ENCODE peak calls at places on chromosome 19, in four cellular contexts. One of them, this sample, is unnamed.

GRCh38 chr19:33152178-33152577 is 20.3 kb downstream of the WDR88 start:
- DNase-seq in H1: no peak
- DNase-seq in mesenchymal stem cell: no peak
- DNase-seq in IMR-90: peak
- DNase-seq in this sample: no peak

GRCh38 chr19:50492303-50493052 is 15.8 kb upstream of the GARIN5A start:
- DNase-seq in IMR-90: no peak
- DNase-seq in H1: no peak
- DNase-seq in mesenchymal stem cell: peak
- DNase-seq in this sample: no peak

GRCh38 chr19:55705972-55706371 is 30.9 kb downstream of the EPN1 start:
- DNase-seq in IMR-90: no peak
- DNase-seq in mesenchymal stem cell: no peak
- DNase-seq in H1: no peak
- DNase-seq in this sample: no peak

GRCh38 chr19:49546825-49547565 is 19.2 kb downstream of the RCN3 start:
- DNase-seq in IMR-90: peak
- DNase-seq in H1: peak
- DNase-seq in mesenchymal stem cell: peak
- DNase-seq in this sample: peak

GRCh38 chr19:51099070-51099382 is 9.2 kb downstream of the CTU1 start:
- DNase-seq in IMR-90: no peak
- DNase-seq in mesenchymal stem cell: no peak
- DNase-seq in H1: no peak
- DNase-seq in this sample: no peak

GRCh38 chr19:54415901-54416621 is 797 bp downstream of the TTYH1 start:
- DNase-seq in mesenchymal stem cell: no peak
- DNase-seq in IMR-90: no peak
- DNase-seq in H1: peak
- DNase-seq in this sample: no peak

GRCh38 chr19:18478545-18479311 is 40.8 kb upstream of the ISYNA1 start:
- DNase-seq in IMR-90: peak
- DNase-seq in mesenchymal stem cell: peak
- DNase-seq in H1: no peak
- DNase-seq in this sample: no peak

GRCh38 chr19:46722421-46723022 is 5.6 kb upstream of the PRKD2 start:
- DNase-seq in IMR-90: no peak
- DNase-seq in mesenchymal stem cell: no peak
- DNase-seq in H1: no peak
- DNase-seq in this sample: no peak

GRCh38 chr19:55099557-55100506 is 17.6 kb downstream of the PPP1R12C start:
- DNase-seq in IMR-90: no peak
- DNase-seq in H1: peak
- DNase-seq in mesenchymal stem cell: no peak
- DNase-seq in this sample: no peak

GRCh38 chr19:12000152-12000981 is 35.1 kb downstream of the ZNF433 start:
- DNase-seq in mesenchymal stem cell: no peak
- DNase-seq in H1: no peak
- DNase-seq in IMR-90: peak
- DNase-seq in this sample: no peak

GRCh38 chr19:14197882-14198281 is 8.1 kb downstream of the ADGRL1 start:
- DNase-seq in H1: no peak
- DNase-seq in IMR-90: no peak
- DNase-seq in mesenchymal stem cell: no peak
- DNase-seq in this sample: no peak

GRCh38 chr19:17220207-17220758 is 5.1 kb downstream of the USE1 start:
- DNase-seq in H1: no peak
- DNase-seq in mesenchymal stem cell: peak
- DNase-seq in IMR-90: peak
- DNase-seq in this sample: no peak

GRCh38 chr19:42130254-42130573 is 2.0 kb downstream of the POU2F2 start:
- DNase-seq in mesenchymal stem cell: no peak
- DNase-seq in H1: no peak
- DNase-seq in IMR-90: no peak
- DNase-seq in this sample: no peak

GRCh38 chr19:7639863-7640348 is 3.0 kb downstream of the STXBP2 start:
- DNase-seq in mesenchymal stem cell: no peak
- DNase-seq in H1: no peak
- DNase-seq in IMR-90: no peak
- DNase-seq in this sample: no peak
- H2AK5ac ChIP-seq in mesenchymal stem cell: no peak
- H2AK5ac ChIP-seq in H1: peak
- H2AK5ac ChIP-seq in IMR-90: no peak
- H2AK5ac ChIP-seq in this sample: no peak

DNA sequence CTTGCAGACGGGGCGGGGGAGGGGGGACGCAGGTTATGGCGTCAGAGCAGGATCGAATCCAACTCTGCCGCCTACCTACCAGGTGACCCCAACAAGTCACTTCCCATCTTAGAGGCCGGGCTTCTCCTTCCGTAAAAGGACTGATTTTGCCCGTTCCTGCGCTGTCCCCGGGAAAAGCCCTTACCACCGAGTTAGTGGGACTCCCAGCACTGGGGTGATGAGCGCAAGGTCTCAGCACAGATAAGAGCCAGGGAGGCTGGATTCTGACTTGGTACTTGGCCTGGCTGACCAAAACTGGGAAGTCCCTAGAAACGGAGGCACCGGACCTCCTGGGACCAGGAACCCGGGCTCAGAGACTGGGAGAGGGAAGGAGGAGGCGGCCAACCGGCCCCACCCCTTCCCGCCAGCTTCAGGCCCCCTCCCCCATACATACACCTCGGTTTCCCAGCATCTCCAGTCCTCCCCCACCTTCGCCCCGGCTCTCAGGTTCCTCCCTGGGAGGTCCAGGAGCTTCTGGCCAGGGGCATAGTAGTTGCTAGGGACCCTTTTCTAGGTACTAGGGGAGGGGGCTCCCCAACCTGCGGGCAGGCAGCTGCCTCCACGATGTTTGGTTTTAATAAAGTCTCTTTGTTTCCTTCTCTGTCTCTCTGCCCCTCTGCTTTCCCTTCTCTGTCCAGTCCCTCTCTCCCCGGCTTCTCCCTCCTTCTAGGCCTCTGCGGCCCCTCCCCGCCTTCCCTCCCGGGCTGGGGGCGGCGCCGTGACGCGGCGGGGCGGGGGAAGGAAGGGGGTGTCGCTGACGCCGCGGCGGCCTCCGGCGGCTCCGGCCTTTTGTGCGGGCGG is at the start of gene GRAMD1A:
- DNase-seq in H1: peak
- DNase-seq in mesenchymal stem cell: peak
- DNase-seq in IMR-90: peak
- DNase-seq in this sample: peak
- H2BK120ac ChIP-seq in H1: peak
- H2BK120ac ChIP-seq in mesenchymal stem cell: peak
- H2BK120ac ChIP-seq in IMR-90: peak
- H2BK120ac ChIP-seq in this sample: no peak

GRCh38 chr19:39127812-39128510 is 2.4 kb downstream of the PAK4 start:
- DNase-seq in H1: no peak
- DNase-seq in mesenchymal stem cell: no peak
- DNase-seq in IMR-90: no peak
- DNase-seq in this sample: no peak

GRCh38 chr19:39126312-39126561 is 651 bp downstream of the PAK4 start:
- DNase-seq in mesenchymal stem cell: no peak
- DNase-seq in H1: no peak
- DNase-seq in IMR-90: no peak
- DNase-seq in this sample: no peak

GRCh38 chr19:39125199-39125553 is 410 bp upstream of the PAK4 start:
- DNase-seq in mesenchymal stem cell: no peak
- DNase-seq in IMR-90: no peak
- DNase-seq in H1: no peak
- DNase-seq in this sample: no peak

GRCh38 chr19:39125554-39126311 is at the start of gene PAK4:
- DNase-seq in H1: peak
- DNase-seq in mesenchymal stem cell: peak
- DNase-seq in IMR-90: peak
- DNase-seq in this sample: peak

GRCh38 chr19:39126593-39127187 is 1.1 kb downstream of the PAK4 start:
- DNase-seq in mesenchymal stem cell: peak
- DNase-seq in IMR-90: no peak
- DNase-seq in H1: no peak
- DNase-seq in this sample: no peak
- H4K91ac ChIP-seq in mesenchymal stem cell: peak
- H4K91ac ChIP-seq in IMR-90: no peak
- H4K91ac ChIP-seq in H1: no peak
- H4K91ac ChIP-seq in this sample: no peak

GRCh38 chr19:3310280-3310679 is 56.1 kb upstream of the NFIC start:
- DNase-seq in IMR-90: no peak
- DNase-seq in H1: no peak
- DNase-seq in mesenchymal stem cell: no peak
- DNase-seq in this sample: no peak
- H2AK5ac ChIP-seq in IMR-90: no peak
- H2AK5ac ChIP-seq in H1: no peak
- H2AK5ac ChIP-seq in mesenchymal stem cell: no peak
- H2AK5ac ChIP-seq in this sample: no peak

DNA sequence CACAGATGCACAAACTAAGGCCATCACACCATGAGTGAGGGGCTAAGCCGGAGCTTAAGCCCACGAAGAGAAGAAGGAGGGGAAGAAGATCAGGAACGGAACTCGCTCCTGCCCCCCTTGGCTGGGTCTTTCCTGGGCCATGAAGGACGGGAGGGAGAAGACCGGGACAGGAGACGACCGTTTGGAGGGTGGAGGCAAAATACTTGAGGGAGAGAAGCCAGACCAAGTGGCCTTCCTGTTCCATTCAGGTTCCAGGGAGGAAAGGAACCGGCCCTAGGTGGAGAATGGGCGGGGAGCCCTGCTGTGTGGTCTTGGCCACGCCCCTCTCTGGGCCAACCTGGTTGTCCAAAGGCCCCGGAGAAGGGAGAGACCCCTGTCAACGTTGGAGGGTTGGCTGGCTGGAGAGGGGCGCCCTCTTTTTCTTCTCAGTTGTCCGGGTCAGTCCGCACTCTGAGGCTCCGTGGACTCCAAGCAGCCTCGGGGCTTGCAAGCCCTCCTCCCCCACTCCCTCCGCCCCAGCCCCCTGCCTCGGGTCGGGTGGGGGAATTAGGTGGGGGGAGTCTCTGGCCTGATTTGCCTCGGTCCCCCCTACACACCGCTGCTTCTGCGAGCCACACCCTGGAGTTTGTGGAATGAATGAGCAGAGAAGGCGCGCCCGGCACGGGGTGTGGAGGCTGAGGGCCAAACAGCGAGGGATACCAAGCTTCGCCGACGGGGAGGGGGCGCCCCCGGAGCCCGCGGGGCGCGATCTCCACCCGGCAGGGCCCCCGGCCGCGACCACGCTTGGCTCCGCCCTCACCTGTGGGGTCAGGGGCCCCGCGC is 771 bp downstream of the FBN3 start:
- DNase-seq in mesenchymal stem cell: no peak
- DNase-seq in H1: peak
- DNase-seq in IMR-90: no peak
- DNase-seq in this sample: peak
- H2BK120ac ChIP-seq in mesenchymal stem cell: no peak
- H2BK120ac ChIP-seq in H1: no peak
- H2BK120ac ChIP-seq in IMR-90: no peak
- H2BK120ac ChIP-seq in this sample: peak

GRCh38 chr19:57406516-57407123 is 4.3 kb upstream of the ZNF17 start:
- DNase-seq in IMR-90: peak
- DNase-seq in H1: peak
- DNase-seq in mesenchymal stem cell: peak
- DNase-seq in this sample: peak

GRCh38 chr19:57410748-57411671 is at the start of gene ZNF17:
- DNase-seq in H1: peak
- DNase-seq in mesenchymal stem cell: peak
- DNase-seq in IMR-90: peak
- DNase-seq in this sample: peak
- H4K91ac ChIP-seq in H1: no peak
- H4K91ac ChIP-seq in mesenchymal stem cell: no peak
- H4K91ac ChIP-seq in IMR-90: peak
- H4K91ac ChIP-seq in this sample: no peak

DNA sequence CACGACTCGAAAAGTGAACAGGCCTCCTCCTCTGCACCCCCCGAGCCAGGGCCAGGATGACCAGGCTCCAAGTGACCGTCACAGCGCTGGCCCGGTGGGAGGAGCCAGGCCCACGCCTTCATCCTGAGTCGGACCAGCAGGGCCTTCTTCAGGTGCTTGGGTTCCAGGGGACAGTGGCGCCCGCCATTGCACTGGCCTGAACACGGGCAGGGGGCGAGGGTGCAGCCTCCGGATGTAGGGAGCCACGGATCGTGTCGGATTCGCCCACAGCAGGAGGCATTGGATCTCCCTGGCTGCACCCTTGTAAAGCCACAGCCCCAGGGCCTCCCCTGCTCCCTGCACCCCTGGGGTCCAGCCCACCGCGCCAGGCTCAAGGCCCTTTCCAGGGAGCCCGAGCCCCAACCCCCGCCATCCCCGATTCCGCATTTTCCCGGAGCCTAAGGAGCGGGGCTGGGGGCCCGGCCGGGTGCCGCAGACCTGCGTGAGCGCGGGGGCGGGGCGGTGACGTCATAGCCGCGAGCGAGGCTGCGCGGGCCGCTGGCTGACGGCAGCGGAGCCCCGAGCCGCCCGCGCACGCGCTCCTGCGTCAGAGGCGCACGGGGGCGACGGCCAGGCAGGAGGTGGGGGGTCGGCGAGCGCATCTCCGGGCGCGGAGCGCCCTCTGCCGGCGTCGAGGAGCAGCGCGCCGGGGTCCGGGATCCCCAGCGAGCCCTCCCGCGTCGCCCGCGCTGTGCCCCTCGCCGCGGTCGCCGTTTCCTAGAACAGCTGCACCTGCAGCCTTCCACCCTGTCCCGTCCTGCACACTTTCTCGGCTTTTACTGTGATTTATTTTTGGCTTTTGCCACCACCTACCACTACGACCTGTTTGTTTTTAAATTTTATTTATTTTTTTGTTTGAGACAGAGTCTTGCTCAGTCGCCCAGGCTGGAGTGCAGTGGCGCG is 1.5 kb upstream of the ATP5F1D start:
- DNase-seq in IMR-90: peak
- DNase-seq in mesenchymal stem cell: peak
- DNase-seq in H1: peak
- DNase-seq in this sample: peak
- H2AK5ac ChIP-seq in IMR-90: peak
- H2AK5ac ChIP-seq in mesenchymal stem cell: no peak
- H2AK5ac ChIP-seq in H1: no peak
- H2AK5ac ChIP-seq in this sample: peak

GRCh38 chr19:45404557-45405434 is at the start of gene PPP1R13L:
- DNase-seq in H1: peak
- DNase-seq in IMR-90: peak
- DNase-seq in mesenchymal stem cell: no peak
- DNase-seq in this sample: no peak
- H2BK120ac ChIP-seq in H1: no peak
- H2BK120ac ChIP-seq in IMR-90: peak
- H2BK120ac ChIP-seq in mesenchymal stem cell: peak
- H2BK120ac ChIP-seq in this sample: no peak

This sample was measured in neuronal stem cell.